ENCODE peak calls at places on chromosomes 4 and X, in seven cellular contexts. One of them, this sample, is unnamed.

GRCh38 chrX:77014655-77015377 is 432.4 kb upstream of the FGF16 start:
- DNase-seq in heart right ventricle: no peak
- DNase-seq in CD8-positive, alpha-beta T cell: no peak
- DNase-seq in fibroblast of pulmonary artery: no peak
- DNase-seq in tibial nerve: no peak
- DNase-seq in esophagus muscularis mucosa: no peak
- DNase-seq in AG09309: no peak
- DNase-seq in this sample: no peak

GRCh38 chr4:32631824-32632223 is 1911.7 kb downstream of the PCDH7 start:
- DNase-seq in CD8-positive, alpha-beta T cell: no peak
- DNase-seq in fibroblast of pulmonary artery: no peak
- DNase-seq in tibial nerve: no peak
- DNase-seq in AG09309: no peak
- DNase-seq in heart right ventricle: no peak
- DNase-seq in esophagus muscularis mucosa: no peak
- DNase-seq in this sample: no peak

GRCh38 chr4:98181815-98182214 is 38.5 kb upstream of the STPG2 start:
- DNase-seq in fibroblast of pulmonary artery: peak
- DNase-seq in esophagus muscularis mucosa: no peak
- DNase-seq in CD8-positive, alpha-beta T cell: no peak
- DNase-seq in AG09309: no peak
- DNase-seq in heart right ventricle: no peak
- DNase-seq in tibial nerve: no peak
- DNase-seq in this sample: peak

GRCh38 chr4:86940176-86940575 is 5.4 kb downstream of the AFF1 start:
- DNase-seq in fibroblast of pulmonary artery: no peak
- DNase-seq in esophagus muscularis mucosa: no peak
- DNase-seq in CD8-positive, alpha-beta T cell: no peak
- DNase-seq in heart right ventricle: no peak
- DNase-seq in tibial nerve: no peak
- DNase-seq in AG09309: no peak
- DNase-seq in this sample: no peak

GRCh38 chrX:1534321-1535168 is 2.4 kb downstream of the P2RY8 start:
- DNase-seq in heart right ventricle: no peak
- DNase-seq in fibroblast of pulmonary artery: no peak
- DNase-seq in CD8-positive, alpha-beta T cell: peak
- DNase-seq in tibial nerve: no peak
- DNase-seq in esophagus muscularis mucosa: no peak
- DNase-seq in AG09309: no peak
- DNase-seq in this sample: no peak

GRCh38 chr4:22857411-22857810 is 164.7 kb downstream of the GBA3 start:
- DNase-seq in AG09309: no peak
- DNase-seq in tibial nerve: no peak
- DNase-seq in heart right ventricle: no peak
- DNase-seq in esophagus muscularis mucosa: no peak
- DNase-seq in CD8-positive, alpha-beta T cell: no peak
- DNase-seq in fibroblast of pulmonary artery: no peak
- DNase-seq in this sample: no peak

GRCh38 chrX:110418857-110419249 is 60.2 kb downstream of the RTL9 start:
- DNase-seq in fibroblast of pulmonary artery: peak
- DNase-seq in esophagus muscularis mucosa: no peak
- DNase-seq in AG09309: no peak
- DNase-seq in heart right ventricle: no peak
- DNase-seq in CD8-positive, alpha-beta T cell: no peak
- DNase-seq in tibial nerve: no peak
- DNase-seq in this sample: peak

GRCh38 chrX:123173833-123174232 is 10.2 kb upstream of the GRIA3 start:
- DNase-seq in AG09309: no peak
- DNase-seq in heart right ventricle: no peak
- DNase-seq in fibroblast of pulmonary artery: no peak
- DNase-seq in CD8-positive, alpha-beta T cell: no peak
- DNase-seq in tibial nerve: no peak
- DNase-seq in esophagus muscularis mucosa: no peak
- DNase-seq in this sample: peak

GRCh38 chr4:86306816-86307215 is 53.0 kb downstream of the MAPK10 start:
- DNase-seq in fibroblast of pulmonary artery: peak
- DNase-seq in CD8-positive, alpha-beta T cell: no peak
- DNase-seq in esophagus muscularis mucosa: no peak
- DNase-seq in AG09309: peak
- DNase-seq in tibial nerve: no peak
- DNase-seq in heart right ventricle: no peak
- DNase-seq in this sample: peak

GRCh38 chr4:118331352-118331751 is 21.5 kb downstream of the PRSS12 start:
- DNase-seq in AG09309: no peak
- DNase-seq in heart right ventricle: no peak
- DNase-seq in esophagus muscularis mucosa: no peak
- DNase-seq in tibial nerve: no peak
- DNase-seq in fibroblast of pulmonary artery: no peak
- DNase-seq in CD8-positive, alpha-beta T cell: no peak
- DNase-seq in this sample: no peak

GRCh38 chr4:47814896-47815295 is 23.0 kb downstream of the CORIN start:
- DNase-seq in AG09309: no peak
- DNase-seq in CD8-positive, alpha-beta T cell: no peak
- DNase-seq in esophagus muscularis mucosa: no peak
- DNase-seq in tibial nerve: no peak
- DNase-seq in fibroblast of pulmonary artery: no peak
- DNase-seq in heart right ventricle: no peak
- DNase-seq in this sample: no peak

GRCh38 chrX:118718737-118719136 is 8.7 kb upstream of the IL13RA1 start:
- DNase-seq in esophagus muscularis mucosa: no peak
- DNase-seq in tibial nerve: no peak
- DNase-seq in CD8-positive, alpha-beta T cell: no peak
- DNase-seq in heart right ventricle: no peak
- DNase-seq in AG09309: no peak
- DNase-seq in fibroblast of pulmonary artery: no peak
- DNase-seq in this sample: no peak

GRCh38 chr4:87243426-87244053 is 23.1 kb upstream of the KLHL8 start:
- DNase-seq in fibroblast of pulmonary artery: no peak
- DNase-seq in CD8-positive, alpha-beta T cell: no peak
- DNase-seq in heart right ventricle: no peak
- DNase-seq in AG09309: no peak
- DNase-seq in esophagus muscularis mucosa: no peak
- DNase-seq in tibial nerve: no peak
- DNase-seq in this sample: no peak

GRCh38 chr4:173852775-173853174 is 322.7 kb upstream of the HAND2 start:
- DNase-seq in fibroblast of pulmonary artery: no peak
- DNase-seq in AG09309: no peak
- DNase-seq in tibial nerve: no peak
- DNase-seq in CD8-positive, alpha-beta T cell: no peak
- DNase-seq in esophagus muscularis mucosa: no peak
- DNase-seq in heart right ventricle: no peak
- DNase-seq in this sample: no peak

GRCh38 chr4:88481557-88481956 is 24.6 kb downstream of the HERC5 start:
- DNase-seq in heart right ventricle: no peak
- DNase-seq in fibroblast of pulmonary artery: no peak
- DNase-seq in tibial nerve: no peak
- DNase-seq in AG09309: peak
- DNase-seq in CD8-positive, alpha-beta T cell: no peak
- DNase-seq in esophagus muscularis mucosa: no peak
- DNase-seq in this sample: peak

GRCh38 chr4:181909368-181909767 is 333.8 kb upstream of the TENM3 start:
- DNase-seq in fibroblast of pulmonary artery: peak
- DNase-seq in CD8-positive, alpha-beta T cell: no peak
- DNase-seq in heart right ventricle: no peak
- DNase-seq in AG09309: peak
- DNase-seq in tibial nerve: no peak
- DNase-seq in esophagus muscularis mucosa: no peak
- DNase-seq in this sample: peak

GRCh38 chr4:183329954-183330742 is 7.9 kb upstream of the CLDN24 start:
- DNase-seq in AG09309: no peak
- DNase-seq in heart right ventricle: no peak
- DNase-seq in fibroblast of pulmonary artery: no peak
- DNase-seq in tibial nerve: no peak
- DNase-seq in esophagus muscularis mucosa: no peak
- DNase-seq in CD8-positive, alpha-beta T cell: no peak
- DNase-seq in this sample: no peak

GRCh38 chr4:122525865-122526264 is 69.3 kb upstream of the IL2 start:
- DNase-seq in esophagus muscularis mucosa: no peak
- DNase-seq in CD8-positive, alpha-beta T cell: no peak
- DNase-seq in heart right ventricle: no peak
- DNase-seq in tibial nerve: no peak
- DNase-seq in AG09309: no peak
- DNase-seq in fibroblast of pulmonary artery: peak
- DNase-seq in this sample: no peak

GRCh38 chr4:155552180-155552579 is 114.5 kb upstream of the GUCY1A1 start:
- DNase-seq in CD8-positive, alpha-beta T cell: no peak
- DNase-seq in fibroblast of pulmonary artery: no peak
- DNase-seq in tibial nerve: no peak
- DNase-seq in heart right ventricle: no peak
- DNase-seq in AG09309: no peak
- DNase-seq in esophagus muscularis mucosa: no peak
- DNase-seq in this sample: no peak

GRCh38 chr4:110616162-110617062 is 6.5 kb downstream of the PITX2 start:
- DNase-seq in tibial nerve: no peak
- DNase-seq in CD8-positive, alpha-beta T cell: no peak
- DNase-seq in esophagus muscularis mucosa: no peak
- DNase-seq in AG09309: no peak
- DNase-seq in fibroblast of pulmonary artery: no peak
- DNase-seq in heart right ventricle: no peak
- DNase-seq in this sample: no peak

GRCh38 chrX:30734782-30735181 is 81.6 kb downstream of the GK start:
- DNase-seq in AG09309: no peak
- DNase-seq in esophagus muscularis mucosa: no peak
- DNase-seq in tibial nerve: no peak
- DNase-seq in fibroblast of pulmonary artery: no peak
- DNase-seq in CD8-positive, alpha-beta T cell: no peak
- DNase-seq in heart right ventricle: no peak
- DNase-seq in this sample: no peak
- H3K4me3 ChIP-seq in AG09309: no peak
- H3K4me3 ChIP-seq in esophagus muscularis mucosa: no peak
- H3K4me3 ChIP-seq in tibial nerve: no peak
- H3K4me3 ChIP-seq in fibroblast of pulmonary artery: no peak
- H3K4me3 ChIP-seq in CD8-positive, alpha-beta T cell: no peak
- H3K4me3 ChIP-seq in heart right ventricle: no peak
- H3K4me3 ChIP-seq in this sample: no peak

DNA sequence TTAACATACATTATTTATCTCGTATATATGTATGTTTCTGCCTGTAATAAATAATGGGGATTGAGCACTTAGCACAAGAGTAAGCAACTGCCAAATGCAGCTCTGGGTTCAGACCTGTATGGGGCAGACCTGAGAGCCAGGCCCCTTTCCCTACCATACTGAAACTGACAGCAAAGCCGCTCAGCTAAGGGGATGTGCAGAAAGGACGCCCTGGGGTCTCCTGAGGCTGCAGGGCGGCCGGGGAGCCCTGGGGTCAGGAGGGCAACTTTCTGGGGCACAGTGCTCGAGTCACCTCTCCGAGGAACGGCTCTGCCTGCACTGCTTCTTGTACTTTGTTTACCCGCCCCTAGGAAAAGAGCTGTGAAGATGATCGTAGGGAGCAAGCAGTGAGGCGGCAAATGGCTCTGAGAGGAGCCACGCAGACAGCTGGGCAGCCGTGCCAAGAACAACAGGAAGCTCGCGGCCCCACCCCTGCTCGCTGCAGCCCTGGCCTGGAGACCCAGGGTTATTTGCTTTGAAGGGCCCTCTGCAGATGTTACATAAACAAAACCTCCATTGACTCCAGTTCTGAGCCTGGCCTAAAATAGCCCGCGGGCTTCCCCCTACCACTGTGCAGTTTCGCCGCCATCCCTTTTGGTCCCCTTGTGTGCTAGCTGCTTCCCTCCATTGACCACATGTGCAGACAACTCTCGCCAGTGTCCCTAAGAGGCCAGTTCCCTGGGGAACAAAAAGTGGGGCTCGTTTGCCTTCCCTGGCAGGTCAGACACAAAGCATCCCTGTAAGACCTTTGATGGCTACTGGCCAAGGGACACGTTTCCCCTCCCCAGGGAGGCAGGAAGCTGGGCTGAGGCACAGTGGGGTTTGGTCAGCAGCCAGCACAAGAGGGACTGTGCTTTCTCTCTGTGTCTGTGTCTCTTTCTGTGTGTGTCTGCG is 111.3 kb upstream of the LNX1 start:
- DNase-seq in tibial nerve: peak
- DNase-seq in fibroblast of pulmonary artery: peak
- DNase-seq in esophagus muscularis mucosa: peak
- DNase-seq in AG09309: no peak
- DNase-seq in heart right ventricle: peak
- DNase-seq in CD8-positive, alpha-beta T cell: no peak
- DNase-seq in this sample: peak
- TF ChIP-seq CTCF in tibial nerve: no peak
- TF ChIP-seq CTCF in fibroblast of pulmonary artery: peak
- TF ChIP-seq CTCF in esophagus muscularis mucosa: no peak
- TF ChIP-seq CTCF in AG09309: peak
- TF ChIP-seq CTCF in heart right ventricle: peak
- TF ChIP-seq CTCF in CD8-positive, alpha-beta T cell: no peak
- TF ChIP-seq CTCF in this sample: peak

DNA sequence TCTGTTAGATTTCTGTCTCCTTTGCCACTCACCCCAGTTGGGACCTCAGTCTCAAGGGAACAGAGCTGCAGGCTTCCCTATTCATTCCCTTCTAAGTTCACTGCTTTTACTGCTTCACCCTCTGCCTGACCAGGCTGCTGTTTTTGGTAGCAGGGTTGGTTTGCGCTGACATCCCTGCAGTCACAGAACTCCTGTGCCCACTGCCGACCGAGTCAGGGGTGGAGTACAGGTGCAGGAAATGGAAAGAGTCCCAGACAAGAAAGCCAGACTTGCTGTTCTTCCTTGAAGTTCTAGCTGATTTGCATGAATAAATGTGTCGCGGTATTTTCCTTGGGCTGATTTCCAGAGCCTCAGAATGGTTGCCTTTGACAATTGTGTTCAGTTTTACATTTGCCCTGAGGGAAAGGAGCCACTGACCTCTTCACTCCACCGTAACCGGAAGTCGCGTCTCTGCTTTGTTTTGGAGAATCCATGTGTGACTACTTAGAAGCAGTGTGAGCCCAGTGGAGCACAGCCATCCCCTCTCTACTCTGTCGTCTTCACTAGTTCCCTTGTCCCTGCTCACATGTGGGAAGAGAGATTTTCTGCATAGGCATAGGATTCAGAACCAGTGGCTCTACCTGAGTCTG is 84.8 kb downstream of the TNIP2 start:
- DNase-seq in esophagus muscularis mucosa: no peak
- DNase-seq in heart right ventricle: no peak
- DNase-seq in CD8-positive, alpha-beta T cell: no peak
- DNase-seq in fibroblast of pulmonary artery: no peak
- DNase-seq in AG09309: no peak
- DNase-seq in tibial nerve: no peak
- DNase-seq in this sample: no peak
- H3K4me3 ChIP-seq in esophagus muscularis mucosa: no peak
- H3K4me3 ChIP-seq in heart right ventricle: no peak
- H3K4me3 ChIP-seq in CD8-positive, alpha-beta T cell: no peak
- H3K4me3 ChIP-seq in fibroblast of pulmonary artery: no peak
- H3K4me3 ChIP-seq in AG09309: no peak
- H3K4me3 ChIP-seq in tibial nerve: no peak
- H3K4me3 ChIP-seq in this sample: no peak

GRCh38 chrX:83419030-83419792 is 88.9 kb upstream of the POU3F4 start:
- DNase-seq in heart right ventricle: no peak
- DNase-seq in esophagus muscularis mucosa: no peak
- DNase-seq in tibial nerve: no peak
- DNase-seq in CD8-positive, alpha-beta T cell: no peak
- DNase-seq in fibroblast of pulmonary artery: no peak
- DNase-seq in AG09309: no peak
- DNase-seq in this sample: no peak

DNA sequence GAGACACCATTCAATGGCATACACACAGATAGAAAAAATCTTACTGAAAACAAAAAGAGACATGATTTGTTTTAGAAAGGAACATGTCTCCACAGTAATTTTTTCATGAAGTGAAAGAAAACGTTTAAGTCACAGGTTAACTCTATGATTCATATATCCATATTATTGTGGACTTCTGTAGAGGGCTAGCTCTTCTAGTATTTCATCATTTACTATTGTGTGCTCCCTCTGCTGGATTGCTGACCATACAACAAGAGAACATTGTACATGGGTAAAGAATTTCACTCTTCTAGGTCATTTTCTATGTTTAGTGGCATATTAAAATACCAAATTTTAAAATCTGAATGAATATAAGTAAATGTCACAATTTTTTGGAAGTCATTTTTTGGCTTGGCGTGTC is 91.8 kb upstream of the POU3F4 start:
- DNase-seq in CD8-positive, alpha-beta T cell: no peak
- DNase-seq in tibial nerve: no peak
- DNase-seq in AG09309: no peak
- DNase-seq in fibroblast of pulmonary artery: no peak
- DNase-seq in esophagus muscularis mucosa: no peak
- DNase-seq in heart right ventricle: no peak
- DNase-seq in this sample: peak
- TF ChIP-seq CTCF in CD8-positive, alpha-beta T cell: no peak
- TF ChIP-seq CTCF in tibial nerve: no peak
- TF ChIP-seq CTCF in AG09309: no peak
- TF ChIP-seq CTCF in fibroblast of pulmonary artery: no peak
- TF ChIP-seq CTCF in esophagus muscularis mucosa: no peak
- TF ChIP-seq CTCF in heart right ventricle: no peak
- TF ChIP-seq CTCF in this sample: no peak